ENCODE peak calls at places on chromosomes 2 and 18, in eight cellular contexts. A, X, K, L, Q, H, V and F are unnamed samples. For H3K4me1, the result is how much of the 10 kb centered on the place peaks cover.

GRCh38 chr2:120066708-120067547 is 54.1 kb downstream of the EPB41L5 start:
- DNase-seq in A (peak), L (peak), K (peak), X (no peak), Q (no peak), H (peak), V (no peak), F (no peak)

GRCh38 chr2:69779258-69779989 is 37.5 kb downstream of the ANXA4 start:
- DNase-seq in V (no peak), H (peak), L (no peak), A (no peak), X (no peak), Q (no peak), K (no peak), F (no peak)

GRCh38 chr2:165720526-165720925 is 73.5 kb downstream of the GALNT3 start:
- DNase-seq in Q (no peak), X (no peak), L (no peak), A (peak), H (no peak), V (no peak), K (no peak), F (no peak)

GRCh38 chr2:75466708-75467311 is 93.9 kb downstream of the EVA1A start:
- DNase-seq in K (peak), V (no peak), Q (peak), H (peak), L (peak), A (peak), X (no peak), F (no peak)

GRCh38 chr2:121173806-121174205 is 111.2 kb downstream of the TFCP2L1 start:
- DNase-seq in Q (no peak), H (no peak), X (no peak), A (no peak), K (no peak), L (no peak), V (no peak), F (no peak)

GRCh38 chr2:191311156-191311555 is 66.0 kb downstream of the MYO1B start:
- DNase-seq in X (no peak), H (no peak), Q (no peak), K (no peak), A (no peak), V (no peak), L (no peak), F (no peak)

GRCh38 chr2:5560981-5561380 is 131.2 kb upstream of the SOX11 start:
- DNase-seq in H (no peak), L (no peak), X (peak), K (no peak), A (peak), Q (no peak), V (no peak), F (peak)

GRCh38 chr2:182330451-182331325 is 96.1 kb downstream of the PDE1A start:
- DNase-seq in H (no peak), A (peak), V (no peak), K (no peak), L (no peak), X (no peak), Q (no peak), F (no peak)

GRCh38 chr2:39538713-39539112 is 101.6 kb upstream of the MAP4K3 start:
- DNase-seq in Q (no peak), K (no peak), H (no peak), X (no peak), V (no peak), L (no peak), A (no peak), F (no peak)

GRCh38 chr2:218814540-218815243 is 16.9 kb downstream of the PRKAG3 start:
- DNase-seq in K (no peak), A (no peak), X (no peak), V (no peak), H (no peak), L (no peak), Q (no peak), F (no peak)

GRCh38 chr2:96091711-96092579 is 24.4 kb downstream of the ADRA2B start:
- DNase-seq in V (no peak), X (peak), H (no peak), A (no peak), Q (no peak), L (no peak), K (peak), F (no peak)

GRCh38 chr2:122627388-122627787 is 871.9 kb downstream of the TSN start:
- DNase-seq in Q (no peak), X (no peak), H (no peak), L (no peak), A (no peak), K (no peak), V (no peak), F (no peak)

GRCh38 chr18:59033361-59033760 is 106.3 kb upstream of the SEC11C start:
- DNase-seq in L (no peak), Q (no peak), H (no peak), V (no peak), X (no peak), A (no peak), K (no peak), F (no peak)

GRCh38 chr2:240216197-240216596 is 75.7 kb upstream of the OTOS start:
- DNase-seq in A (no peak), V (no peak), H (no peak), K (no peak), Q (no peak), X (no peak), L (no peak), F (no peak)

GRCh38 chr2:28398101-28398834 is 5.6 kb downstream of the FOSL2 start:
- DNase-seq in A (peak), H (no peak), Q (no peak), X (peak), K (no peak), V (no peak), L (no peak), F (no peak)

GRCh38 chr2:72603481-72603880 is 222.4 kb downstream of the EXOC6B start:
- DNase-seq in Q (no peak), A (no peak), X (no peak), K (no peak), H (no peak), V (no peak), L (no peak), F (no peak)

GRCh38 chr18:34115409-34116081 is 109.2 kb downstream of the NOL4 start:
- DNase-seq in H (no peak), K (no peak), Q (no peak), A (no peak), X (no peak), V (no peak), L (peak), F (no peak)

GRCh38 chr18:12079504-12080237 is 14.0 kb upstream of the ANKRD62 start:
- DNase-seq in V (no peak), K (no peak), L (no peak), A (peak), Q (no peak), X (no peak), H (no peak), F (peak)

GRCh38 chr2:54535599-54536195 is 79.6 kb downstream of the SPTBN1 start:
- DNase-seq in V (no peak), L (peak), Q (no peak), A (no peak), K (no peak), X (no peak), H (no peak), F (peak)

GRCh38 chr2:47357475-47357874 is 45.5 kb upstream of the MSH2 start:
- DNase-seq in X (no peak), A (peak), Q (no peak), V (no peak), L (no peak), H (peak), K (no peak), F (no peak)

GRCh38 chr2:142142595-142142994 is 11.8 kb upstream of the LRP1B start:
- DNase-seq in X (no peak), V (no peak), A (no peak), Q (no peak), K (no peak), L (no peak), H (no peak), F (no peak)

GRCh38 chr18:48730010-48730409 is 191.2 kb downstream of the CTIF start:
- DNase-seq in K (no peak), V (no peak), L (no peak), X (no peak), Q (no peak), H (no peak), A (no peak), F (no peak)

GRCh38 chr18:13035249-13035914 is 44.2 kb downstream of the CEP192 start:
- DNase-seq in X (no peak), L (no peak), K (no peak), V (no peak), A (no peak), Q (no peak), H (no peak), F (no peak)

GRCh38 chr2:192500550-192501200 is 305.9 kb upstream of the TMEFF2 start:
- DNase-seq in V (no peak), Q (no peak), A (peak), H (peak), L (no peak), K (no peak), X (no peak), F (no peak)

GRCh38 chr2:99708231-99708630 is 218.4 kb upstream of the REV1 start:
- DNase-seq in K (no peak), V (no peak), A (no peak), L (no peak), X (no peak), Q (no peak), H (no peak), F (no peak)

GRCh38 chr18:42290318-42291307 is 335.6 kb downstream of the PIK3C3 start:
- DNase-seq in X (no peak), L (no peak), A (no peak), V (no peak), Q (no peak), H (no peak), K (no peak), F (no peak)

GRCh38 chr2:186611526-186611925 is 21.7 kb downstream of the ITGAV start:
- DNase-seq in K (no peak), L (no peak), A (no peak), V (no peak), X (no peak), H (no peak), Q (no peak), F (no peak)

GRCh38 chr2:63614983-63615945 is 26.5 kb downstream of the MDH1 start:
- DNase-seq in X (peak), V (no peak), K (no peak), Q (no peak), H (peak), L (no peak), A (no peak), F (no peak)

GRCh38 chr2:54704688-54705605 is 18.5 kb upstream of the EML6 start:
- DNase-seq in V (peak), A (peak), X (no peak), Q (no peak), L (no peak), H (peak), K (no peak), F (no peak)

GRCh38 chr2:229340086-229340760 is 69.1 kb upstream of the PID1 start:
- DNase-seq in X (no peak), H (no peak), A (peak), K (no peak), Q (no peak), L (no peak), V (no peak), F (no peak)

GRCh38 chr18:5521000-5521399 is 22.8 kb downstream of the EPB41L3 start:
- DNase-seq in V (no peak), H (no peak), Q (no peak), A (no peak), X (no peak), K (no peak), L (no peak), F (no peak)

GRCh38 chr2:12168354-12169059 is 422.1 kb downstream of the LPIN1 start:
- DNase-seq in X (no peak), A (no peak), Q (no peak), H (no peak), V (no peak), K (no peak), L (no peak), F (no peak)

GRCh38 chr2:43132523-43133301 is 93.7 kb downstream of the ZFP36L2 start:
- DNase-seq in X (no peak), Q (peak), L (no peak), K (no peak), V (peak), A (no peak), H (no peak), F (no peak)

GRCh38 chr2:96580771-96581170 is 44.2 kb downstream of the ARID5A start:
- DNase-seq in X (no peak), A (no peak), L (no peak), K (no peak), V (no peak), H (peak), Q (no peak), F (no peak)

GRCh38 chr2:62412347-62412742 is 93.7 kb downstream of the TMEM17 start:
- DNase-seq in H (peak), X (no peak), A (peak), K (no peak), Q (no peak), V (no peak), L (no peak), F (no peak)

GRCh38 chr2:228731517-228731916 is 539.6 kb downstream of the PID1 start:
- DNase-seq in Q (no peak), X (no peak), H (no peak), L (no peak), K (no peak), V (no peak), A (peak), F (peak)

GRCh38 chr2:123165616-123166015 is 859.5 kb upstream of the CNTNAP5 start:
- DNase-seq in K (no peak), Q (no peak), X (no peak), L (no peak), A (no peak), H (no peak), V (no peak), F (no peak)

GRCh38 chr2:71685073-71685848 is 231.9 kb downstream of the DYSF start:
- DNase-seq in K (no peak), X (no peak), H (peak), V (no peak), A (no peak), Q (no peak), L (no peak), F (no peak)

GRCh38 chr2:101265893-101266499 is 13.3 kb downstream of the CNOT11 start:
- DNase-seq in X (no peak), H (peak), Q (no peak), K (no peak), L (no peak), V (no peak), A (no peak), F (no peak)

GRCh38 chr2:67145851-67146250 is 251.3 kb upstream of the ETAA1 start:
- DNase-seq in V (no peak), Q (no peak), H (no peak), L (no peak), X (no peak), A (no peak), K (no peak), F (no peak)

GRCh38 chr2:9548506-9548905 is 7.1 kb downstream of the ADAM17 start:
- DNase-seq in Q (no peak), A (peak), V (peak), K (no peak), L (no peak), H (no peak), X (no peak), F (no peak)
- H3K4me1 ChIP-seq in Q (under half), A (under half), V (half or more), K (under half), L (under half), H (under half), X (under half), F (half or more)

GRCh38 chr2:207503234-207503633 is 26.5 kb upstream of the CREB1 start:
- DNase-seq in L (no peak), K (no peak), V (no peak), X (peak), H (no peak), Q (no peak), A (no peak), F (no peak)

GRCh38 chr2:207501797-207502196 is 28.0 kb upstream of the CREB1 start:
- DNase-seq in H (no peak), A (no peak), K (no peak), V (no peak), X (no peak), L (no peak), Q (no peak), F (no peak)

GRCh38 chr2:207502199-207502598 is 27.6 kb upstream of the CREB1 start:
- DNase-seq in V (no peak), L (no peak), K (no peak), A (no peak), X (no peak), H (no peak), Q (no peak), F (no peak)

GRCh38 chr2:207504513-207505171 is 25.1 kb upstream of the CREB1 start:
- DNase-seq in Q (no peak), A (peak), H (no peak), K (no peak), L (no peak), V (no peak), X (peak), F (no peak)

GRCh38 chr2:207502799-207503198 is 27.0 kb upstream of the CREB1 start:
- DNase-seq in K (no peak), V (no peak), X (no peak), Q (no peak), H (no peak), A (no peak), L (no peak), F (no peak)
- H3K4me1 ChIP-seq in K (under half), V (under half), X (half or more), Q (under half), H (under half), A (under half), L (under half), F (under half)

GRCh38 chr2:45259547-45260160 is 250.4 kb upstream of the SIX2 start:
- DNase-seq in A (no peak), V (no peak), H (no peak), L (no peak), Q (no peak), K (no peak), X (no peak), F (peak)
- H3K4me1 ChIP-seq in A (under half), V (under half), H (under half), L (under half), Q (under half), K (under half), X (under half), F (under half)

DNA sequence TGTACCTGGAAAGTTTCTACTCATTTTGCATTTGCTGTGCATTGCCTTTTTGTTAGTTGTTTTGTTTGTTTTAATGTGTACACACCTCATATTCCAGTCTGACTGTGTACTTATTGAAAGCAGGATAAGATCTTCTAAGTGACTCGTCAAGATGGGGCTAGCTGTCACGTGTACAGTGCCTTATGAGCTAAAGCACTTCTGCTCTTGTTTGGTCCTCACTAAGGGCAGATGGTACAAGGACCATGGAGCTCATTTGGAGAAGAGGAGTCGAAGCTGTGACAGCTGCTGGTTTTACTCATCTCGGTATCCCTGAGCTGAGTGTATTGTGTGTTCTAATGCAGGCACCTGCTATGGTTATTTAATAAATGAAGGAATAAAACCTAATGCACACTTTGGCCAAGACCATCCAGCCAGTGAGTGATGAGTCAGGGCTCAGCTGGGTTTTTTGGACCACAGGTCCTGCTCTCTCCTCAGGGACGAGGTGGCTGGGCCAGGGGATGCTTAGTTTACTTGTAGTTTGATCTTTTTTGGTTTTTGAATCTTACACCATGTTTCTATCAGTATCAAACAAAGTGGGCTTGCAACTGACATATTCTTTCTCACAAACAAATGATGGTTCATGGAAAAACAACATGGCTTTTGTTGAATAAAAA is 152.5 kb upstream of the APCDD1 start:
- DNase-seq in L (no peak), H (no peak), X (no peak), V (no peak), K (no peak), A (no peak), Q (no peak), F (no peak)
- H3K4me1 ChIP-seq in L (under half), H (under half), X (under half), V (under half), K (under half), A (under half), Q (under half), F (under half)

DNA sequence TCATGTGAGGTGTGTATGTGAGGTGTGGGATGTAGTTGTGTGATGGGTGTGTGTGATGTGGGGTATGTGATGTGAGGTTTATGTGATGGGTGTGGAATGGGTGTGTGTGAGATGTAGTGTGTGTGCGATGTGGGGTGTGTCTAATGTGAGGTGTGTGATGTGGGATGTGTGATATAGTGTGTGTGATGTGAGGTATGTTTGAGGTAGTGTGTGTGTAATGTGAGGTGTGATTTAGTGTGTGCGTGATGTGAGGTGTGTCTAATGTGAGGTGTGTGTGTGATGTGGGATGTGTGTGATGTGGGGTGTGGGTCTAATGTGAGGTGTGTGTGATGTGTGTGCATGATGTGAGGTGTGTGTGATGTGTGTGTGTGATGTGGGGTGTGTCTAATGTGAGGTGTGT is 55.3 kb downstream of the TWIST2 start:
- DNase-seq in Q (no peak), A (no peak), K (no peak), H (no peak), X (no peak), L (no peak), V (no peak), F (no peak)
- H3K4me1 ChIP-seq in Q (under half), A (under half), K (under half), H (under half), X (under half), L (under half), V (under half), F (under half)

DNA sequence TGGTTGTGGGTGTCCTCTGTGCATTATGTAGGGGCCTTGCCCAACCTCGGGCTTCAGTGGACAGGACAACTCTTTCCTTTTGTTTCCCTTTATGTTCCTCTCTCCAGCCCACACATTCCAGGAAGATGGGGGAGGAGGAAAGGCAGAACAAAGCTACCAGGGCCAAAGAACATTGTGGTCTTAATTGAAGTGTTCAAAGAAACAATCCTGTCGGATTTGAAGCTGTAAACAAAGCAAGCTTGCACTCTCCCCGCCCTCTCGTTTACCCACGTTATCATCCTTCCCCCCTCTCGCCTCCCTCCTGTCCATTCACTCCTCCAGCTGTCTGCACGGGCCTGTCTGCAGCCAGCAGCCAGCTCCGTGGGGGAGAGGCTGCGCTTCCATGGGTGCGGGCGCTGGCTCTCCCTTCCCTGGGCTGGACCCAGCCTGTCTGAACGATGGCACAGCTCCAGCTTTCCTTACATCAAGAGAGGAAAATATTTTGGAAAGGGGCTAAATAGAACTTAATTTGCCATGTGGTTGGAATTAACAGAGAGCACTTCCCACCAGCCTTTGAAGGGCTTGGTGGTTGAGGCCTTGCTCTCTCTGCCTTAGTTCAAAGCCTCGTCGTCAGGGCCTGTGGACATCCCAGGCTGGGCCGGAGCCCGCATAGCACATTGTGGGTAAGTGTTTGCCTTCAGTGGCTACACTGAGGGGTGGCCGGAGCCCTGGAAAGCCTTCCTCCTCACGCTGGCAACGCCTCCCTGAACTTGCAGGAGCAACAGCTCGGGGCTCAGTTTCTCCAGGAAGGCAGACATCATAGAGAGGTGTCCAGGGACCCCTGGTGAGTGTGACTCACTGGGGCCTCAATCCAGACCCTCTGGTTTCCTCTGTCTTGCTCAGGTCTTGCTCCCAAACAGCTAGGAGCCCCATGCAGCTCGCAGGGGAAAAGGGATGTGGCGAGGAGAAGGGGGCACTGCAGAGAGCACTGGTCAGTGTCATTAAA is 60.6 kb upstream of the HS6ST1 start:
- DNase-seq in H (peak), L (peak), V (no peak), Q (no peak), A (peak), X (peak), K (peak), F (peak)
- H3K4me1 ChIP-seq in H (half or more), L (under half), V (under half), Q (under half), A (under half), X (half or more), K (under half), F (under half)